ENCODE peak calls at places on chromosomes 11 and 22, in four cellular contexts. Z, H, B and O are unnamed samples.

GRCh38 chr11:84056696-84057095 is 770.5 kb upstream of the CCDC90B start:
- DNase-seq in B (no peak), Z (no peak), H (no peak), O (no peak)

GRCh38 chr22:49632199-49633009 is 195.3 kb downstream of the BRD1 start:
- DNase-seq in B (peak), Z (peak), H (no peak), O (no peak)

GRCh38 chr22:29524440-29525191 is 28.9 kb downstream of the THOC5 start:
- DNase-seq in B (peak), Z (peak), H (no peak), O (no peak)

GRCh38 chr11:72026029-72026428 is 27.3 kb downstream of the IL18BP start:
- DNase-seq in Z (no peak), B (no peak), H (no peak), O (no peak)

GRCh38 chr11:3159296-3160190 is 5.6 kb downstream of the OSBPL5 start:
- DNase-seq in H (no peak), Z (no peak), B (no peak), O (no peak)

GRCh38 chr11:19606856-19607655 is 105.6 kb upstream of the NAV2 start:
- DNase-seq in H (no peak), Z (no peak), B (no peak), O (no peak)

GRCh38 chr11:115503886-115504278 is 333 bp downstream of the CADM1 start:
- DNase-seq in B (peak), Z (peak), H (no peak), O (no peak)

GRCh38 chr11:3132831-3133455 is 32.2 kb downstream of the OSBPL5 start:
- DNase-seq in B (no peak), Z (no peak), H (no peak), O (no peak)

DNA sequence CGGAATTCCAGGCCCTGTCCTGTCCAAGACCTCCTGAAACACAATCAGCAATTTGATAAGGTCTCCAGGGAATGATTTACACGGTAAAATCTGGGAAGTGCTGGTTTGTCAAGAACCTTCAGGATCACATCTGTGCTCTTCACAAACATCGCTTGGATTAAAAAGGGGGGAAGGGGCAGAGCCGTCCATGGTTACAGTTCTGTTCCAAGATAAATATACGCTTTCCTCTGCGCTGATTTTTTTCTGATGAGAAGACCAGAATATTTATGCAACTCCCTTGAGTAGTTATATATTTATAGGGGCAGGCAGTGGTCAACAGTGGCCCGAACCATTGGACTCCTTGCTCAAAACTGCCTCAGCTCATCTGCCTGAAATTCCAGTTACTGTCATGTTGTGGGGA is 9.2 kb upstream of the APOL5 start:
- DNase-seq in H (no peak), Z (no peak), B (no peak), O (no peak)
- TF ChIP-seq CHD4 in H (no peak), Z (no peak), B (no peak), O (no peak)

DNA sequence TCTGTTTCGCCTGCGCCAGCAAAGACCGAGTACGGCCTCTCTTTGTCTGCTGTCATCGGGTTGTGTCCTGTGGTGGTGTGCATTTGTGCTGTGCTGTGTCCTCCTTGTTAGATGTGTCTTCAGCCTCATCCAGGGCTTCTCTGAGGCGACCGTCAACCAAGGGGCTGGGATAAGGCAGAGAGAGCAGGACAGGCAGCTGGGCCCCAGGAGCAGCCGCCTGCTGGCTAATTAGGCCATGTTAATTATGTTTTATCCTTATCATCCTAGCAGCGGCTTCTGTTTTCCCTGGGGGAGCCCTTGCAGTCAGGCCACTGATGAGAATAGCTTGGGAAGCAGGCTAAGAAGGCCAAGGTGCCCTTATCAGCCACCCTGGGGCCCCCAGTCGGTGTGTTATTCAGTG is 40.7 kb upstream of the TTC12 start:
- DNase-seq in H (no peak), Z (no peak), B (no peak), O (no peak)
- TF ChIP-seq CHD4 in H (no peak), Z (no peak), B (no peak), O (no peak)

DNA sequence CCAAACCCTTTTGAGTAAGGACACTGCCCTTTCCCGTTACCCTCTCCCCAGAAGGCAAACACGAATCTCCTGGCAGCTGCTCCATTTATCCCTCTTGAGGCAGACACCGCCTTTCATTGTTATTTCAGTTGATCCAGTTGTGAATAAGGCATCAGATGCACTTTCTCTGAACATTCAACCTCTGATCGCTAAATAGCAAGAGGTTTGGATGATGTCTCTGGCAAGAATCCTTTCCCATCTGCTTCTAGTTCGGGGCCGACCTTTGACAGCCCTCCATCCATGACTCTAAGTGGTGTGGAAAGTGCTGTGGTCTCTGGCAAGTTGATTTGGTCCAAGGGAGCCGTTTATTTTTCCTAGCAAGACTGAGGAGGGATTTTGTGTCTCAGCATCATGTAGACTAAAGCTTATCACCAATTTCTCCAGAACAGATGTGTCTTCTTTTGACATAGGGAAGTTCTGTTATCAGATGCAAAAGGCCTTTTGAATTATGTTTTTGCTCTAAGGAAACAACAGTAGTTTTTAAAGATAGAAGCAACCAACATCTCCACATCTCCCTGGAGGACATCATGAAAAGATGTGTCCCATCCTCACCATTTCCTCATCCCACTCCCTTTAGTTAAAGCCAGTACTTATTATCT is 123.6 kb downstream of the CCDC34 start:
- DNase-seq in Z (no peak), H (no peak), B (no peak), O (no peak)
- TF ChIP-seq CHD4 in Z (no peak), H (no peak), B (no peak), O (no peak)

GRCh38 chr11:68596231-68596630 is 88.1 kb upstream of the GAL start:
- DNase-seq in B (no peak), H (no peak), Z (no peak), O (no peak)

GRCh38 chr11:68598816-68599653 is 85.3 kb upstream of the GAL start:
- DNase-seq in B (no peak), Z (no peak), H (no peak), O (no peak)

GRCh38 chr11:68601147-68601546 is 83.2 kb upstream of the GAL start:
- DNase-seq in Z (no peak), H (no peak), B (no peak), O (no peak)
- TF ChIP-seq CHD4 in Z (no peak), H (no peak), B (no peak), O (no peak)

GRCh38 chr11:1843098-1843473 is 4.3 kb downstream of the TNNI2 start:
- DNase-seq in B (no peak), Z (no peak), H (no peak), O (no peak)

GRCh38 chr11:1843796-1844195 is 5.0 kb downstream of the TNNI2 start:
- DNase-seq in Z (no peak), H (no peak), B (no peak), O (no peak)

GRCh38 chr11:1845571-1846452 is 7.0 kb downstream of the TNNI2 start:
- DNase-seq in H (no peak), B (no peak), Z (no peak), O (no peak)

GRCh38 chr11:1845095-1845429 is 6.3 kb downstream of the TNNI2 start:
- DNase-seq in B (no peak), H (no peak), Z (no peak), O (no peak)

DNA sequence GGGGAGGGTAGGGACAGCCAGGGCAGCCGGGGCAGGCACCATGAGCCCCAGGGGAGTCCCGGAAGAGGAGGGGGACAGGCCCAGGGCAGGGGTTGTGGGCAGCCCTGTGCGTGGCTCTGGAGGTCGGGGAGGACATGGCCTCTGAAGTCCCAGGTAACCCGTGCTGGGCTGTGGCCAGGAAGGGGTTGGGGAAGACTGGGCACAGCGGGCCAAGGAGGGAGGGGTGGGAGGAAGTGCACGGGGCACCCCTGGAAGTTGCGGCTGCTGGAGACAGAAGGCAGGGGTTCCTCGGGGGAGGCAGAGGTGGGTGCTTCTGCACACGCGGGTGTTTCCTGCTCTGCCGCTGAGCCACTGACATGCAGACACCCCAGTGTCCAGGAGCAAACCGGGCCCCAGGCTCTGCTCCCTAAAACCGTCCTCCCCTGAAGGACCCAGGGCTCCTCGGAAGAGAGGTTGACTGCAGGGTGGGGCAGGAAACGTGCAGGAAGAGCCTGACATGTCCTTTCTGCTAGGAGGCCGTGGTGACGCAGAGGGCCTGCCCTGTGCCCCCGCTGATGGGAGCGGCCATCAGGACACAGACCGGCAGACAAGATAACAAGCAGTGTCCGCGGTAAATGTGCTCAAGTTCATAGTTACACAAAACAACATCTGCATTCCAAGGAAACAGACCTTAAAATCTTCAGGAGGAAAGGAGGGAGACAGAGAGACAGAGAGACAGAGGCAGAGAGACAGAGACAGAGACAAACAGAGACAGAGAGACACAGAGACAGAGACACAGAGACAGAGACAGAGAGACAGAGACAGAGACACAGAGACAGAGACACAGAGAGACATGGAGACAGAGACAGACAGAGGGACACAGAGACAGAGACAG is 5.7 kb downstream of the TNNI2 start:
- DNase-seq in B (no peak), H (no peak), Z (no peak), O (peak)
- TF ChIP-seq CHD4 in B (no peak), H (no peak), Z (no peak), O (no peak)

DNA sequence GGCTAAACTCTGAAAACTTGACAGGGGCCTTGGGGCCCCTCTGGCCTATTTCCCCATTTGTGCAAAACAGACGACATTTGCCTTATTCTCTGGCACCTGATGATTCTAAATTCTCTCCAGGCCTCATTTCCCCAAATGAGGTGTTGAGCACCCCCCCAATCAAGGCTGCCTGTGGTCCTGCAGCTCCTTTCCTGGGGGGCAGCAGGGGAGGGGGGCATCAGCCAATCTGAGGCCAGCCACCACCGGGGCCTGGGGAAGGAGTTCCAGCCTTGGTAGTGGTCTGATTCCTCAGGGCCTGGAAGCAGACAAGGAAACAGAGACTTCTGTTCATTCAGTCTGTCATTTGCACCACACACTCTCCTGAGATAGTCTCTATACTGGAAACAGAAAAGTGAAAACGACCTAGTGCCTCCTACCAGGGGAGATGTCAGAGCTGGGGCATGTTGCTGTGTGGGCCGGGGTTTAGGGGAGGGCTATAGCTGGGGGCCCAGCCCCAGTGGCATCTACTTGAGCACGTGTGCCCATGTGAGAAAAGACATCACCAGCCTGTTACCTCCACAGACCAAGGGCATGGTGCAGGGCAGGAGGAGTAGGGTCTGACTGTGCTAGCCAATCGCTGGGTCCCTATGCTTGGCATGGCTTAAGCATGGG is 1.9 kb upstream of the TPBGL start:
- DNase-seq in Z (no peak), H (no peak), B (no peak), O (no peak)
- TF ChIP-seq CHD4 in Z (no peak), H (no peak), B (no peak), O (no peak)

GRCh38 chr22:36480941-36481392 is 473 bp downstream of the TXN2 start:
- DNase-seq in B (no peak), H (peak), Z (no peak), O (no peak)

GRCh38 chr22:36481393-36482168 is at the start of gene TXN2:
- DNase-seq in Z (peak), B (peak), H (peak), O (peak)

GRCh38 chr22:36486619-36487384 is 5.4 kb upstream of the TXN2 start:
- DNase-seq in B (peak), H (no peak), Z (no peak), O (peak)
- TF ChIP-seq CHD4 in B (no peak), H (no peak), Z (no peak), O (no peak)

GRCh38 chr11:64543818-64544217 is 47.2 kb upstream of the SLC22A12 start:
- DNase-seq in H (no peak), Z (no peak), B (no peak), O (no peak)

GRCh38 chr11:64546176-64546575 is 44.8 kb upstream of the SLC22A12 start:
- DNase-seq in Z (no peak), H (no peak), B (no peak), O (no peak)

GRCh38 chr11:64546600-64546999 is 44.4 kb upstream of the SLC22A12 start:
- DNase-seq in B (no peak), H (no peak), Z (no peak), O (no peak)

GRCh38 chr11:64544616-64545296 is 46.3 kb upstream of the SLC22A12 start:
- DNase-seq in H (no peak), Z (no peak), B (no peak), O (no peak)

DNA sequence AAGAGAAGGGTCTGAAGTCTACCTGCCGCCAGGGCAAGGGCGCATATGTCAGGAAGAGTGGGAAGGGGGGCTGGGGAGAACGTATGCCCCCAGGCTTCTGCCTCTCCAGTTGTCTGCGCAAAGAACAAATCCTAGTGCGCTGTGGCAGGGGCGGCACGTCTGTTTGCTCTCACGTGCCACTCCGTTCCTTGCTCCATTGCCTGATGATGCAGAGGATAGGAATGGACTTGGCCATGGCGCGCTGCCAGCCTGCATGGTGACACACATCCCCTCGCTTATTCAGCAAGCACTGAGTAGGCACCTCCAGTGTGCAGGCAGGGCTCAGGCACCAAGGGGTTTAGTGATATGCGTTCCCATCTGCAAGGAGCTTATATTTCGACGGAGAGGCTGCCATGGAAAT is 45.4 kb upstream of the SLC22A12 start:
- DNase-seq in Z (peak), H (no peak), B (no peak), O (no peak)
- TF ChIP-seq CHD4 in Z (no peak), H (no peak), B (no peak), O (no peak)

GRCh38 chr11:69707156-69707555 is 3.3 kb upstream of the FGF19 start:
- DNase-seq in H (no peak), Z (no peak), B (no peak), O (peak)
- TF ChIP-seq CHD4 in H (no peak), Z (no peak), B (no peak), O (no peak)